ENCODE peak calls at places on chromosomes 3 and 15, in nine cellular contexts. One of them, this sample, is unnamed.

GRCh38 chr3:149377408-149378111 is at the start of gene TM4SF1:
- DNase-seq in choroid plexus epithelial cell: peak
- DNase-seq in IMR-90: peak
- DNase-seq in astrocyte of the cerebellum: peak
- DNase-seq in foreskin keratinocyte: peak
- DNase-seq in left lung: peak
- DNase-seq in progenitor cell of endocrine pancreas: no peak
- DNase-seq in tibial nerve: peak
- DNase-seq in AG09309: peak
- DNase-seq in this sample: no peak

GRCh38 chr15:55253580-55253979 is 36.0 kb downstream of the RAB27A start:
- DNase-seq in choroid plexus epithelial cell: peak
- DNase-seq in IMR-90: peak
- DNase-seq in astrocyte of the cerebellum: no peak
- DNase-seq in foreskin keratinocyte: peak
- DNase-seq in left lung: no peak
- DNase-seq in progenitor cell of endocrine pancreas: no peak
- DNase-seq in tibial nerve: no peak
- DNase-seq in AG09309: peak
- DNase-seq in this sample: no peak

GRCh38 chr15:69853572-69853971 is 244.1 kb downstream of the TLE3 start:
- DNase-seq in choroid plexus epithelial cell: peak
- DNase-seq in IMR-90: peak
- DNase-seq in astrocyte of the cerebellum: peak
- DNase-seq in foreskin keratinocyte: no peak
- DNase-seq in left lung: no peak
- DNase-seq in progenitor cell of endocrine pancreas: no peak
- DNase-seq in tibial nerve: no peak
- DNase-seq in AG09309: peak
- DNase-seq in this sample: no peak

GRCh38 chr15:31261266-31262142 is 65.1 kb upstream of the KLF13 start:
- DNase-seq in choroid plexus epithelial cell: no peak
- DNase-seq in IMR-90: no peak
- DNase-seq in astrocyte of the cerebellum: no peak
- DNase-seq in foreskin keratinocyte: no peak
- DNase-seq in left lung: no peak
- DNase-seq in progenitor cell of endocrine pancreas: no peak
- DNase-seq in tibial nerve: no peak
- DNase-seq in AG09309: no peak
- DNase-seq in this sample: peak

GRCh38 chr3:129344540-129345220 is 66.0 kb downstream of the HMCES start:
- DNase-seq in choroid plexus epithelial cell: no peak
- DNase-seq in IMR-90: no peak
- DNase-seq in astrocyte of the cerebellum: no peak
- DNase-seq in foreskin keratinocyte: no peak
- DNase-seq in left lung: no peak
- DNase-seq in progenitor cell of endocrine pancreas: no peak
- DNase-seq in tibial nerve: no peak
- DNase-seq in AG09309: no peak
- DNase-seq in this sample: no peak

GRCh38 chr3:167749728-167750127 is 14.2 kb downstream of the SERPINI1 start:
- DNase-seq in choroid plexus epithelial cell: no peak
- DNase-seq in IMR-90: no peak
- DNase-seq in astrocyte of the cerebellum: no peak
- DNase-seq in foreskin keratinocyte: no peak
- DNase-seq in left lung: no peak
- DNase-seq in progenitor cell of endocrine pancreas: no peak
- DNase-seq in tibial nerve: no peak
- DNase-seq in AG09309: no peak
- DNase-seq in this sample: no peak

GRCh38 chr15:73330206-73331051 is 38.3 kb downstream of the HCN4 start:
- DNase-seq in choroid plexus epithelial cell: no peak
- DNase-seq in IMR-90: no peak
- DNase-seq in astrocyte of the cerebellum: no peak
- DNase-seq in foreskin keratinocyte: no peak
- DNase-seq in left lung: no peak
- DNase-seq in progenitor cell of endocrine pancreas: no peak
- DNase-seq in tibial nerve: no peak
- DNase-seq in AG09309: no peak
- DNase-seq in this sample: no peak

GRCh38 chr15:65086680-65087111 is 10.2 kb downstream of the KBTBD13 start:
- DNase-seq in choroid plexus epithelial cell: peak
- DNase-seq in IMR-90: no peak
- DNase-seq in astrocyte of the cerebellum: no peak
- DNase-seq in foreskin keratinocyte: no peak
- DNase-seq in left lung: no peak
- DNase-seq in progenitor cell of endocrine pancreas: no peak
- DNase-seq in tibial nerve: no peak
- DNase-seq in AG09309: no peak
- DNase-seq in this sample: no peak

GRCh38 chr3:69189487-69189886 is 67.1 kb upstream of the LMOD3 start:
- DNase-seq in choroid plexus epithelial cell: no peak
- DNase-seq in IMR-90: no peak
- DNase-seq in astrocyte of the cerebellum: no peak
- DNase-seq in foreskin keratinocyte: no peak
- DNase-seq in left lung: no peak
- DNase-seq in progenitor cell of endocrine pancreas: no peak
- DNase-seq in tibial nerve: no peak
- DNase-seq in AG09309: no peak
- DNase-seq in this sample: no peak

GRCh38 chr3:5047764-5048163 is 68.5 kb downstream of the BHLHE40 start:
- DNase-seq in choroid plexus epithelial cell: no peak
- DNase-seq in IMR-90: no peak
- DNase-seq in astrocyte of the cerebellum: no peak
- DNase-seq in foreskin keratinocyte: no peak
- DNase-seq in left lung: no peak
- DNase-seq in progenitor cell of endocrine pancreas: no peak
- DNase-seq in tibial nerve: no peak
- DNase-seq in AG09309: no peak
- DNase-seq in this sample: no peak

GRCh38 chr3:119279101-119279554 is 15.1 kb upstream of the ARHGAP31 start:
- DNase-seq in choroid plexus epithelial cell: no peak
- DNase-seq in IMR-90: no peak
- DNase-seq in astrocyte of the cerebellum: no peak
- DNase-seq in foreskin keratinocyte: no peak
- DNase-seq in left lung: no peak
- DNase-seq in progenitor cell of endocrine pancreas: no peak
- DNase-seq in tibial nerve: no peak
- DNase-seq in AG09309: no peak
- DNase-seq in this sample: no peak

GRCh38 chr15:82305621-82306048 is 43.0 kb downstream of the SAXO2 start:
- DNase-seq in choroid plexus epithelial cell: no peak
- DNase-seq in IMR-90: no peak
- DNase-seq in astrocyte of the cerebellum: no peak
- DNase-seq in foreskin keratinocyte: no peak
- DNase-seq in left lung: peak
- DNase-seq in progenitor cell of endocrine pancreas: no peak
- DNase-seq in tibial nerve: no peak
- DNase-seq in AG09309: no peak
- DNase-seq in this sample: peak

GRCh38 chr3:149967067-149967685 is 3.5 kb downstream of the PFN2 start:
- DNase-seq in choroid plexus epithelial cell: peak
- DNase-seq in IMR-90: peak
- DNase-seq in astrocyte of the cerebellum: peak
- DNase-seq in foreskin keratinocyte: no peak
- DNase-seq in left lung: no peak
- DNase-seq in progenitor cell of endocrine pancreas: no peak
- DNase-seq in tibial nerve: no peak
- DNase-seq in AG09309: no peak
- DNase-seq in this sample: no peak

GRCh38 chr15:40693904-40694705 is 869 bp upstream of the RAD51 start:
- DNase-seq in choroid plexus epithelial cell: peak
- DNase-seq in IMR-90: no peak
- DNase-seq in astrocyte of the cerebellum: peak
- DNase-seq in foreskin keratinocyte: no peak
- DNase-seq in left lung: no peak
- DNase-seq in progenitor cell of endocrine pancreas: no peak
- DNase-seq in tibial nerve: no peak
- DNase-seq in AG09309: no peak
- DNase-seq in this sample: no peak

GRCh38 chr15:63231717-63232116 is 42.3 kb downstream of the RAB8B start:
- DNase-seq in choroid plexus epithelial cell: peak
- DNase-seq in IMR-90: no peak
- DNase-seq in astrocyte of the cerebellum: no peak
- DNase-seq in foreskin keratinocyte: no peak
- DNase-seq in left lung: no peak
- DNase-seq in progenitor cell of endocrine pancreas: no peak
- DNase-seq in tibial nerve: no peak
- DNase-seq in AG09309: no peak
- DNase-seq in this sample: no peak

GRCh38 chr15:26910715-26911114 is 43.9 kb downstream of the GABRA5 start:
- DNase-seq in choroid plexus epithelial cell: no peak
- DNase-seq in IMR-90: no peak
- DNase-seq in astrocyte of the cerebellum: no peak
- DNase-seq in foreskin keratinocyte: no peak
- DNase-seq in left lung: no peak
- DNase-seq in progenitor cell of endocrine pancreas: no peak
- DNase-seq in tibial nerve: no peak
- DNase-seq in AG09309: no peak
- DNase-seq in this sample: no peak

GRCh38 chr15:45268135-45268534 is 16.1 kb downstream of the SLC28A2 start:
- DNase-seq in choroid plexus epithelial cell: no peak
- DNase-seq in IMR-90: no peak
- DNase-seq in astrocyte of the cerebellum: no peak
- DNase-seq in foreskin keratinocyte: no peak
- DNase-seq in left lung: no peak
- DNase-seq in progenitor cell of endocrine pancreas: no peak
- DNase-seq in tibial nerve: no peak
- DNase-seq in AG09309: no peak
- DNase-seq in this sample: no peak

GRCh38 chr3:124007186-124007585 is 15.3 kb upstream of the ROPN1 start:
- DNase-seq in choroid plexus epithelial cell: no peak
- DNase-seq in IMR-90: peak
- DNase-seq in astrocyte of the cerebellum: no peak
- DNase-seq in foreskin keratinocyte: no peak
- DNase-seq in left lung: no peak
- DNase-seq in progenitor cell of endocrine pancreas: no peak
- DNase-seq in tibial nerve: no peak
- DNase-seq in AG09309: no peak
- DNase-seq in this sample: no peak
- TF ChIP-seq CTCF in choroid plexus epithelial cell: no peak
- TF ChIP-seq CTCF in IMR-90: no peak
- TF ChIP-seq CTCF in astrocyte of the cerebellum: no peak
- TF ChIP-seq CTCF in foreskin keratinocyte: no peak
- TF ChIP-seq CTCF in left lung: no peak
- TF ChIP-seq CTCF in progenitor cell of endocrine pancreas: no peak
- TF ChIP-seq CTCF in tibial nerve: no peak
- TF ChIP-seq CTCF in AG09309: no peak
- TF ChIP-seq CTCF in this sample: no peak

GRCh38 chr15:61169904-61170695 is 59.0 kb downstream of the RORA start:
- DNase-seq in choroid plexus epithelial cell: no peak
- DNase-seq in IMR-90: no peak
- DNase-seq in astrocyte of the cerebellum: no peak
- DNase-seq in foreskin keratinocyte: no peak
- DNase-seq in left lung: no peak
- DNase-seq in progenitor cell of endocrine pancreas: no peak
- DNase-seq in tibial nerve: no peak
- DNase-seq in AG09309: no peak
- DNase-seq in this sample: no peak
- TF ChIP-seq CTCF in choroid plexus epithelial cell: no peak
- TF ChIP-seq CTCF in IMR-90: no peak
- TF ChIP-seq CTCF in astrocyte of the cerebellum: no peak
- TF ChIP-seq CTCF in foreskin keratinocyte: no peak
- TF ChIP-seq CTCF in left lung: no peak
- TF ChIP-seq CTCF in progenitor cell of endocrine pancreas: no peak
- TF ChIP-seq CTCF in tibial nerve: no peak
- TF ChIP-seq CTCF in AG09309: no peak
- TF ChIP-seq CTCF in this sample: no peak

DNA sequence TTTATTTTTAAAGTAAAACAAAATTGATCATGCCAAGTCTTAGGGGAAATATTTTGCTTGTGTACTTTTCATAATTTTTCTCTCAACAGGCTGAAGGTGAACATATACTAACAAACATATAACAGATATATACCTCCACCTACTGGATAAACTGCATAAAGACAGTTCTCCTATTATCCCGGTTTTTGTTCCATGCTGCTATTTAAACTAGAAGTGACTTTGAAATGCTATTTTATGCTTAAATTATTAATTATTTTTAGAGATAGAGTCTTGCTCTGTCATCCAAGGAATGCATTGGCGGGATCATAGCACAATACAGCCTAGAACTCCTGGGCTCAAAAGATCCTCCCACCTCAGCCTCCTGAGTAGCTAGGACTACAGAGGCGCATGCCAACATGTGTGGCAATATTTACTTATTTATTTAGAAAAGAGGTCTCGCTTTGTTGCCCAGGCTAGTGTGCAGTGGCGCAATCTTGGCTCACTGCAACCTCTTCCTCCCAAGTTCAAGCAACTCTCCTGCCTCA is 49.8 kb downstream of the ST3GAL6 start:
- DNase-seq in choroid plexus epithelial cell: peak
- DNase-seq in IMR-90: peak
- DNase-seq in astrocyte of the cerebellum: no peak
- DNase-seq in foreskin keratinocyte: no peak
- DNase-seq in left lung: no peak
- DNase-seq in progenitor cell of endocrine pancreas: no peak
- DNase-seq in tibial nerve: no peak
- DNase-seq in AG09309: no peak
- DNase-seq in this sample: no peak
- TF ChIP-seq CTCF in choroid plexus epithelial cell: peak
- TF ChIP-seq CTCF in IMR-90: peak
- TF ChIP-seq CTCF in astrocyte of the cerebellum: no peak
- TF ChIP-seq CTCF in foreskin keratinocyte: peak
- TF ChIP-seq CTCF in left lung: peak
- TF ChIP-seq CTCF in progenitor cell of endocrine pancreas: peak
- TF ChIP-seq CTCF in tibial nerve: peak
- TF ChIP-seq CTCF in AG09309: peak
- TF ChIP-seq CTCF in this sample: peak

DNA sequence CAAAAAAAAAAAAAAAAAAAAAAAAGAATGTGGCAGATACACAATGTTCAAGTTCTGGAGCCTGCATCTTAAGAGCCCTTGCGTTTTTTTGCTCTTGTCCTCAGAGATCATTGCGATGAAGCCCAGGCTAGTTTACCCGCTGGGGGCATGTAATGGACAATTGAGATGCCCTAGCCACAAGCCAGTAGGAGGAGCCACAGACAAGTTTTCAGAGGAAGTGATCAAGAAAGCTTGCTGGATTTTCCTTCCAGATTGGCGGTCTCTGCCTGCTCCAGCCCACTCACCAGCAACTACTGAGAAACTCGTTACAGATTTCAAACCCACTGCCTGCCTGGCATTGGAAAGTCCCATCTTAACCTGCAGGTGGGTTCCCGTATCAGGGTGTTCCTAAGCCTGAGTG is 192.1 kb upstream of the EOMES start:
- DNase-seq in choroid plexus epithelial cell: peak
- DNase-seq in IMR-90: no peak
- DNase-seq in astrocyte of the cerebellum: no peak
- DNase-seq in foreskin keratinocyte: no peak
- DNase-seq in left lung: no peak
- DNase-seq in progenitor cell of endocrine pancreas: no peak
- DNase-seq in tibial nerve: no peak
- DNase-seq in AG09309: no peak
- DNase-seq in this sample: no peak
- TF ChIP-seq CTCF in choroid plexus epithelial cell: peak
- TF ChIP-seq CTCF in IMR-90: no peak
- TF ChIP-seq CTCF in astrocyte of the cerebellum: no peak
- TF ChIP-seq CTCF in foreskin keratinocyte: peak
- TF ChIP-seq CTCF in left lung: no peak
- TF ChIP-seq CTCF in progenitor cell of endocrine pancreas: no peak
- TF ChIP-seq CTCF in tibial nerve: no peak
- TF ChIP-seq CTCF in AG09309: peak
- TF ChIP-seq CTCF in this sample: no peak

This sample was measured in mesothelial cell of epicardium.